ENCODE peak calls at places on chromosomes 6 and 20, in eight cellular contexts. One of them, this sample, is unnamed.

GRCh38 chr6:137342607-137343186 is 123.5 kb upstream of the IFNGR1 start:
- DNase-seq in naive thymus-derived CD8-positive, alpha-beta T cell: no peak
- DNase-seq in heart right ventricle: no peak
- DNase-seq in NCI-H446: no peak
- DNase-seq in hepatic stellate cell: no peak
- DNase-seq in CD8-positive, alpha-beta memory T cell: no peak
- DNase-seq in foreskin melanocyte: no peak
- DNase-seq in activated T-cell treated with anti-CD3 and anti-CD28 coated beads, Interleukin-2, amount 50 U/mL, for 4 hours: no peak
- DNase-seq in this sample: peak

GRCh38 chr6:158627940-158628211 is 16.7 kb downstream of the DYNLT1 start:
- DNase-seq in naive thymus-derived CD8-positive, alpha-beta T cell: no peak
- DNase-seq in heart right ventricle: no peak
- DNase-seq in NCI-H446: no peak
- DNase-seq in hepatic stellate cell: no peak
- DNase-seq in CD8-positive, alpha-beta memory T cell: no peak
- DNase-seq in foreskin melanocyte: no peak
- DNase-seq in activated T-cell treated with anti-CD3 and anti-CD28 coated beads, Interleukin-2, amount 50 U/mL, for 4 hours: no peak
- DNase-seq in this sample: no peak

GRCh38 chr6:137871299-137871698 is 4.2 kb downstream of the TNFAIP3 start:
- DNase-seq in naive thymus-derived CD8-positive, alpha-beta T cell: no peak
- DNase-seq in heart right ventricle: no peak
- DNase-seq in NCI-H446: no peak
- DNase-seq in hepatic stellate cell: no peak
- DNase-seq in CD8-positive, alpha-beta memory T cell: peak
- DNase-seq in foreskin melanocyte: no peak
- DNase-seq in activated T-cell treated with anti-CD3 and anti-CD28 coated beads, Interleukin-2, amount 50 U/mL, for 4 hours: no peak
- DNase-seq in this sample: no peak

GRCh38 chr6:113122060-113122459 is 735.1 kb upstream of the MARCKS start:
- DNase-seq in naive thymus-derived CD8-positive, alpha-beta T cell: no peak
- DNase-seq in heart right ventricle: no peak
- DNase-seq in NCI-H446: peak
- DNase-seq in hepatic stellate cell: peak
- DNase-seq in CD8-positive, alpha-beta memory T cell: no peak
- DNase-seq in foreskin melanocyte: peak
- DNase-seq in activated T-cell treated with anti-CD3 and anti-CD28 coated beads, Interleukin-2, amount 50 U/mL, for 4 hours: no peak
- DNase-seq in this sample: no peak

GRCh38 chr20:35091808-35092523 is 641 bp downstream of the TRPC4AP start:
- DNase-seq in naive thymus-derived CD8-positive, alpha-beta T cell: no peak
- DNase-seq in heart right ventricle: no peak
- DNase-seq in NCI-H446: no peak
- DNase-seq in hepatic stellate cell: peak
- DNase-seq in CD8-positive, alpha-beta memory T cell: peak
- DNase-seq in foreskin melanocyte: no peak
- DNase-seq in activated T-cell treated with anti-CD3 and anti-CD28 coated beads, Interleukin-2, amount 50 U/mL, for 4 hours: no peak
- DNase-seq in this sample: peak

GRCh38 chr6:53441035-53441493 is 92.3 kb upstream of the ELOVL5 start:
- DNase-seq in naive thymus-derived CD8-positive, alpha-beta T cell: no peak
- DNase-seq in heart right ventricle: no peak
- DNase-seq in NCI-H446: peak
- DNase-seq in hepatic stellate cell: no peak
- DNase-seq in CD8-positive, alpha-beta memory T cell: no peak
- DNase-seq in foreskin melanocyte: no peak
- DNase-seq in activated T-cell treated with anti-CD3 and anti-CD28 coated beads, Interleukin-2, amount 50 U/mL, for 4 hours: no peak
- DNase-seq in this sample: no peak

GRCh38 chr6:47476794-47477496 is 644 bp upstream of the CD2AP start:
- DNase-seq in naive thymus-derived CD8-positive, alpha-beta T cell: no peak
- DNase-seq in heart right ventricle: no peak
- DNase-seq in NCI-H446: no peak
- DNase-seq in hepatic stellate cell: no peak
- DNase-seq in CD8-positive, alpha-beta memory T cell: peak
- DNase-seq in foreskin melanocyte: no peak
- DNase-seq in activated T-cell treated with anti-CD3 and anti-CD28 coated beads, Interleukin-2, amount 50 U/mL, for 4 hours: no peak
- DNase-seq in this sample: peak

GRCh38 chr6:26594730-26595632 is 1.8 kb upstream of the ABT1 start:
- DNase-seq in naive thymus-derived CD8-positive, alpha-beta T cell: no peak
- DNase-seq in heart right ventricle: no peak
- DNase-seq in NCI-H446: peak
- DNase-seq in hepatic stellate cell: peak
- DNase-seq in CD8-positive, alpha-beta memory T cell: no peak
- DNase-seq in foreskin melanocyte: peak
- DNase-seq in activated T-cell treated with anti-CD3 and anti-CD28 coated beads, Interleukin-2, amount 50 U/mL, for 4 hours: no peak
- DNase-seq in this sample: peak

GRCh38 chr6:28747631-28748157 is 176.1 kb downstream of the TRIM27 start:
- DNase-seq in naive thymus-derived CD8-positive, alpha-beta T cell: no peak
- DNase-seq in heart right ventricle: no peak
- DNase-seq in NCI-H446: peak
- DNase-seq in hepatic stellate cell: no peak
- DNase-seq in CD8-positive, alpha-beta memory T cell: no peak
- DNase-seq in foreskin melanocyte: peak
- DNase-seq in activated T-cell treated with anti-CD3 and anti-CD28 coated beads, Interleukin-2, amount 50 U/mL, for 4 hours: no peak
- DNase-seq in this sample: no peak

GRCh38 chr20:64212750-64213149 is 42.8 kb upstream of the PCMTD2 start:
- DNase-seq in naive thymus-derived CD8-positive, alpha-beta T cell: no peak
- DNase-seq in heart right ventricle: peak
- DNase-seq in NCI-H446: no peak
- DNase-seq in hepatic stellate cell: peak
- DNase-seq in CD8-positive, alpha-beta memory T cell: no peak
- DNase-seq in foreskin melanocyte: no peak
- DNase-seq in activated T-cell treated with anti-CD3 and anti-CD28 coated beads, Interleukin-2, amount 50 U/mL, for 4 hours: no peak
- DNase-seq in this sample: no peak

GRCh38 chr20:47620808-47621805 is 119.4 kb downstream of the NCOA3 start:
- DNase-seq in naive thymus-derived CD8-positive, alpha-beta T cell: no peak
- DNase-seq in heart right ventricle: peak
- DNase-seq in NCI-H446: peak
- DNase-seq in hepatic stellate cell: peak
- DNase-seq in CD8-positive, alpha-beta memory T cell: peak
- DNase-seq in foreskin melanocyte: peak
- DNase-seq in activated T-cell treated with anti-CD3 and anti-CD28 coated beads, Interleukin-2, amount 50 U/mL, for 4 hours: no peak
- DNase-seq in this sample: peak

GRCh38 chr20:55211481-55211880 is 736.1 kb downstream of the DOK5 start:
- DNase-seq in naive thymus-derived CD8-positive, alpha-beta T cell: no peak
- DNase-seq in heart right ventricle: no peak
- DNase-seq in NCI-H446: no peak
- DNase-seq in hepatic stellate cell: no peak
- DNase-seq in CD8-positive, alpha-beta memory T cell: no peak
- DNase-seq in foreskin melanocyte: no peak
- DNase-seq in activated T-cell treated with anti-CD3 and anti-CD28 coated beads, Interleukin-2, amount 50 U/mL, for 4 hours: no peak
- DNase-seq in this sample: no peak

GRCh38 chr6:3081965-3082364 is 13.7 kb downstream of the RIPK1 start:
- DNase-seq in naive thymus-derived CD8-positive, alpha-beta T cell: no peak
- DNase-seq in heart right ventricle: no peak
- DNase-seq in NCI-H446: no peak
- DNase-seq in hepatic stellate cell: no peak
- DNase-seq in CD8-positive, alpha-beta memory T cell: no peak
- DNase-seq in foreskin melanocyte: no peak
- DNase-seq in activated T-cell treated with anti-CD3 and anti-CD28 coated beads, Interleukin-2, amount 50 U/mL, for 4 hours: no peak
- DNase-seq in this sample: peak

GRCh38 chr20:51661609-51662178 is 106.5 kb downstream of the ATP9A start:
- DNase-seq in naive thymus-derived CD8-positive, alpha-beta T cell: no peak
- DNase-seq in heart right ventricle: no peak
- DNase-seq in NCI-H446: no peak
- DNase-seq in hepatic stellate cell: peak
- DNase-seq in CD8-positive, alpha-beta memory T cell: no peak
- DNase-seq in foreskin melanocyte: no peak
- DNase-seq in activated T-cell treated with anti-CD3 and anti-CD28 coated beads, Interleukin-2, amount 50 U/mL, for 4 hours: peak
- DNase-seq in this sample: no peak

GRCh38 chr20:25389858-25390537 is 637 bp downstream of the ABHD12 start:
- DNase-seq in naive thymus-derived CD8-positive, alpha-beta T cell: no peak
- DNase-seq in heart right ventricle: peak
- DNase-seq in NCI-H446: no peak
- DNase-seq in hepatic stellate cell: peak
- DNase-seq in CD8-positive, alpha-beta memory T cell: peak
- DNase-seq in foreskin melanocyte: no peak
- DNase-seq in activated T-cell treated with anti-CD3 and anti-CD28 coated beads, Interleukin-2, amount 50 U/mL, for 4 hours: peak
- DNase-seq in this sample: no peak

GRCh38 chr6:11194399-11195274 is 37.8 kb downstream of the NEDD9 start:
- DNase-seq in naive thymus-derived CD8-positive, alpha-beta T cell: no peak
- DNase-seq in heart right ventricle: no peak
- DNase-seq in NCI-H446: no peak
- DNase-seq in hepatic stellate cell: peak
- DNase-seq in CD8-positive, alpha-beta memory T cell: no peak
- DNase-seq in foreskin melanocyte: no peak
- DNase-seq in activated T-cell treated with anti-CD3 and anti-CD28 coated beads, Interleukin-2, amount 50 U/mL, for 4 hours: no peak
- DNase-seq in this sample: no peak

GRCh38 chr6:157787080-157787479 is 36.0 kb upstream of the SNX9 start:
- DNase-seq in naive thymus-derived CD8-positive, alpha-beta T cell: no peak
- DNase-seq in heart right ventricle: no peak
- DNase-seq in NCI-H446: no peak
- DNase-seq in hepatic stellate cell: no peak
- DNase-seq in CD8-positive, alpha-beta memory T cell: no peak
- DNase-seq in foreskin melanocyte: no peak
- DNase-seq in activated T-cell treated with anti-CD3 and anti-CD28 coated beads, Interleukin-2, amount 50 U/mL, for 4 hours: no peak
- DNase-seq in this sample: no peak

GRCh38 chr6:160005861-160006540 is 37.1 kb downstream of the IGF2R start:
- DNase-seq in naive thymus-derived CD8-positive, alpha-beta T cell: no peak
- DNase-seq in heart right ventricle: peak
- DNase-seq in NCI-H446: no peak
- DNase-seq in hepatic stellate cell: peak
- DNase-seq in CD8-positive, alpha-beta memory T cell: no peak
- DNase-seq in foreskin melanocyte: no peak
- DNase-seq in activated T-cell treated with anti-CD3 and anti-CD28 coated beads, Interleukin-2, amount 50 U/mL, for 4 hours: no peak
- DNase-seq in this sample: no peak

GRCh38 chr6:42928748-42929087 is 562 bp upstream of the CNPY3 start:
- DNase-seq in naive thymus-derived CD8-positive, alpha-beta T cell: no peak
- DNase-seq in heart right ventricle: peak
- DNase-seq in NCI-H446: peak
- DNase-seq in hepatic stellate cell: no peak
- DNase-seq in CD8-positive, alpha-beta memory T cell: no peak
- DNase-seq in foreskin melanocyte: no peak
- DNase-seq in activated T-cell treated with anti-CD3 and anti-CD28 coated beads, Interleukin-2, amount 50 U/mL, for 4 hours: no peak
- DNase-seq in this sample: no peak

GRCh38 chr6:71852951-71853350 is 33.4 kb upstream of the RIMS1 start:
- DNase-seq in naive thymus-derived CD8-positive, alpha-beta T cell: no peak
- DNase-seq in heart right ventricle: no peak
- DNase-seq in NCI-H446: no peak
- DNase-seq in hepatic stellate cell: no peak
- DNase-seq in CD8-positive, alpha-beta memory T cell: no peak
- DNase-seq in foreskin melanocyte: no peak
- DNase-seq in activated T-cell treated with anti-CD3 and anti-CD28 coated beads, Interleukin-2, amount 50 U/mL, for 4 hours: no peak
- DNase-seq in this sample: no peak

GRCh38 chr6:83862776-83863471 is 3.4 kb downstream of the CYB5R4 start:
- DNase-seq in naive thymus-derived CD8-positive, alpha-beta T cell: no peak
- DNase-seq in heart right ventricle: no peak
- DNase-seq in NCI-H446: no peak
- DNase-seq in hepatic stellate cell: peak
- DNase-seq in CD8-positive, alpha-beta memory T cell: no peak
- DNase-seq in foreskin melanocyte: no peak
- DNase-seq in activated T-cell treated with anti-CD3 and anti-CD28 coated beads, Interleukin-2, amount 50 U/mL, for 4 hours: no peak
- DNase-seq in this sample: no peak

GRCh38 chr6:70973591-70973990 is 16.7 kb upstream of the B3GAT2 start:
- DNase-seq in naive thymus-derived CD8-positive, alpha-beta T cell: no peak
- DNase-seq in heart right ventricle: no peak
- DNase-seq in NCI-H446: no peak
- DNase-seq in hepatic stellate cell: no peak
- DNase-seq in CD8-positive, alpha-beta memory T cell: no peak
- DNase-seq in foreskin melanocyte: no peak
- DNase-seq in activated T-cell treated with anti-CD3 and anti-CD28 coated beads, Interleukin-2, amount 50 U/mL, for 4 hours: no peak
- DNase-seq in this sample: no peak

GRCh38 chr6:169960891-169961611 is 209.6 kb downstream of the ERMARD start:
- DNase-seq in naive thymus-derived CD8-positive, alpha-beta T cell: no peak
- DNase-seq in heart right ventricle: no peak
- DNase-seq in NCI-H446: no peak
- DNase-seq in hepatic stellate cell: no peak
- DNase-seq in CD8-positive, alpha-beta memory T cell: no peak
- DNase-seq in foreskin melanocyte: no peak
- DNase-seq in activated T-cell treated with anti-CD3 and anti-CD28 coated beads, Interleukin-2, amount 50 U/mL, for 4 hours: no peak
- DNase-seq in this sample: no peak